ENCODE peak calls at places on chromosomes 16 and 17, in nine cellular contexts. K, B, N, E, V, A, R, U and L are unnamed samples.

GRCh38 chr17:21376835-21377690 is 906 bp downstream of the KCNJ12 start:
- DNase-seq in K (peak; percentile 46), B (no peak), N (no peak), E (peak; percentile 51), V (no peak), A (no peak), R (no peak), U (no peak), L (no peak)

GRCh38 chr16:21083729-21084268 is 66.8 kb downstream of the DNAH3 start:
- DNase-seq in K (peak; percentile 42), B (peak; percentile 73), N (peak; percentile 63), E (peak; percentile 64), V (peak; percentile 7), A (peak; percentile 71), R (no peak), U (peak; percentile 36), L (peak; percentile 78)

GRCh38 chr17:81466564-81467472 is 45.8 kb downstream of the ACTG1 start:
- DNase-seq in K (no peak), B (no peak), N (no peak), E (no peak), V (no peak), A (no peak), R (no peak), U (no peak), L (no peak)

GRCh38 chr17:72122336-72122667 is 1.5 kb downstream of the SOX9 start:
- DNase-seq in K (no peak), B (no peak), N (no peak), E (no peak), V (no peak), A (no peak), R (no peak), U (no peak), L (no peak)

GRCh38 chr16:46947900-46948547 is 25.4 kb downstream of the DNAJA2 start:
- DNase-seq in K (peak; percentile 51), B (no peak), N (no peak), E (peak; percentile 72), V (no peak), A (no peak), R (no peak), U (no peak), L (peak; percentile 89)

GRCh38 chr17:4394208-4395110 is 28.0 kb upstream of the UBE2G1 start:
- DNase-seq in K (peak; percentile 78), B (no peak), N (no peak), E (peak; percentile 75), V (no peak), A (peak; percentile 35), R (no peak), U (no peak), L (no peak)

GRCh38 chr17:82400830-82401229 is 17.3 kb upstream of the HEXD start:
- DNase-seq in K (no peak), B (peak; percentile 66), N (no peak), E (no peak), V (no peak), A (peak; percentile 35), R (no peak), U (peak; percentile 40), L (peak; percentile 59)

GRCh38 chr17:14381606-14382005 is 80.7 kb downstream of the HS3ST3B1 start:
- DNase-seq in K (no peak), B (no peak), N (no peak), E (no peak), V (no peak), A (no peak), R (no peak), U (no peak), L (no peak)

GRCh38 chr16:23105309-23105708 is 43.9 kb downstream of the USP31 start:
- DNase-seq in K (no peak), B (no peak), N (no peak), E (no peak), V (no peak), A (peak; percentile 30), R (no peak), U (no peak), L (no peak)

GRCh38 chr17:1289695-1290094 is 10.2 kb downstream of the TRARG1 start:
- DNase-seq in K (no peak), B (no peak), N (no peak), E (no peak), V (no peak), A (no peak), R (no peak), U (no peak), L (no peak)

GRCh38 chr17:44785921-44786320 is 27.1 kb downstream of the ADAM11 start:
- DNase-seq in K (no peak), B (no peak), N (no peak), E (no peak), V (no peak), A (peak; percentile 12), R (no peak), U (no peak), L (no peak)

GRCh38 chr16:561413-561794 is 1.2 kb downstream of the PRR35 start:
- DNase-seq in K (no peak), B (no peak), N (no peak), E (no peak), V (no peak), A (no peak), R (no peak), U (no peak), L (no peak)

GRCh38 chr16:1119766-1120611 is 23.9 kb upstream of the C1QTNF8 start:
- DNase-seq in K (peak; percentile 62), B (no peak), N (no peak), E (no peak), V (no peak), A (no peak), R (no peak), U (no peak), L (peak; percentile 71)

GRCh38 chr17:66567234-66568170 is 265.1 kb downstream of the PRKCA start:
- DNase-seq in K (peak; percentile 90), B (peak; percentile 70), N (peak; percentile 78), E (peak; percentile 94), V (peak; percentile 24), A (peak; percentile 91), R (no peak), U (peak; percentile 61), L (peak; percentile 90)

GRCh38 chr17:43528319-43528987 is 17.7 kb downstream of the ETV4 start:
- DNase-seq in K (peak; percentile 67), B (peak; percentile 76), N (peak; percentile 66), E (no peak), V (no peak), A (no peak), R (no peak), U (no peak), L (no peak)

GRCh38 chr17:74853048-74853397 is 6.7 kb downstream of the GRIN2C start:
- DNase-seq in K (no peak), B (no peak), N (no peak), E (no peak), V (no peak), A (no peak), R (no peak), U (no peak), L (peak; percentile 47)

GRCh38 chr17:12730421-12730820 is 58.9 kb upstream of the ARHGAP44 start:
- DNase-seq in K (peak; percentile 54), B (no peak), N (no peak), E (peak; percentile 20), V (no peak), A (peak; percentile 5), R (no peak), U (no peak), L (no peak)

GRCh38 chr16:19424478-19424877 is 6.8 kb downstream of the TMC5 start:
- DNase-seq in K (no peak), B (no peak), N (no peak), E (no peak), V (no peak), A (no peak), R (no peak), U (no peak), L (no peak)

GRCh38 chr16:21593530-21594289 is 5.7 kb upstream of the METTL9 start:
- DNase-seq in K (peak; percentile 11), B (no peak), N (no peak), E (no peak), V (no peak), A (no peak), R (no peak), U (no peak), L (no peak)

GRCh38 chr17:64388961-64389565 is 1.6 kb downstream of the PECAM1 start:
- DNase-seq in K (peak; percentile 12), B (no peak), N (no peak), E (no peak), V (no peak), A (no peak), R (no peak), U (no peak), L (no peak)

GRCh38 chr16:716250-716607 is 1.3 kb downstream of the METRN start:
- DNase-seq in K (peak; percentile 87), B (no peak), N (no peak), E (peak; percentile 35), V (no peak), A (no peak), R (no peak), U (peak; percentile 89), L (no peak)

GRCh38 chr17:56475121-56475520 is 118.4 kb upstream of the NOG start:
- DNase-seq in K (no peak), B (no peak), N (no peak), E (no peak), V (no peak), A (no peak), R (no peak), U (no peak), L (no peak)

GRCh38 chr17:20022701-20023100 is 13.5 kb downstream of the SPECC1 start:
- DNase-seq in K (no peak), B (no peak), N (no peak), E (no peak), V (no peak), A (no peak), R (no peak), U (no peak), L (no peak)

GRCh38 chr17:66541461-66542182 is 239.2 kb downstream of the PRKCA start:
- DNase-seq in K (peak; percentile 92), B (peak; percentile 42), N (no peak), E (peak; percentile 95), V (no peak), A (peak; percentile 30), R (no peak), U (no peak), L (peak; percentile 95)

GRCh38 chr17:76481091-76481655 is 13.8 kb downstream of the AANAT start:
- DNase-seq in K (no peak), B (no peak), N (no peak), E (no peak), V (no peak), A (no peak), R (no peak), U (peak; percentile 38), L (peak; percentile 85)

GRCh38 chr17:75602644-75603043 is 15.0 kb downstream of the MYO15B start:
- DNase-seq in K (no peak), B (no peak), N (no peak), E (no peak), V (no peak), A (no peak), R (no peak), U (no peak), L (no peak)

GRCh38 chr16:84618428-84619102 is 687 bp upstream of the COTL1 start:
- DNase-seq in K (peak; percentile 100), B (peak; percentile 49), N (peak; percentile 72), E (peak; percentile 100), V (no peak), A (no peak), R (peak; percentile 65), U (no peak), L (peak; percentile 57)

GRCh38 chr17:39623356-39623950 is 3.3 kb upstream of the PPP1R1B start:
- DNase-seq in K (peak; percentile 63), B (peak; percentile 90), N (peak; percentile 89), E (peak; percentile 75), V (peak; percentile 42), A (peak; percentile 96), R (peak; percentile 22), U (peak; percentile 80), L (peak; percentile 96)

GRCh38 chr17:73267648-73268537 is 6.2 kb upstream of the CPSF4L start:
- DNase-seq in K (no peak), B (no peak), N (no peak), E (no peak), V (no peak), A (no peak), R (no peak), U (peak; percentile 76), L (no peak)

GRCh38 chr17:60155815-60156214 is 6.0 kb downstream of the CA4 start:
- DNase-seq in K (no peak), B (no peak), N (no peak), E (no peak), V (no peak), A (no peak), R (no peak), U (no peak), L (no peak)

GRCh38 chr16:67528870-67529638 is 425 bp downstream of the RIPOR1 start:
- DNase-seq in K (peak; percentile 72), B (peak; percentile 61), N (no peak), E (peak; percentile 70), V (no peak), A (peak; percentile 50), R (no peak), U (peak; percentile 49), L (no peak)